ENCODE peak calls at places on chromosomes 13 and 19, in four cellular contexts. One of them, this sample, is unnamed.

GRCh38 chr19:49073514-49074378 is 1.2 kb upstream of the KCNA7 start:
- DNase-seq in lower lobe of right lung: no peak
- DNase-seq in stimulated activated CD4-positive, alpha-beta T cell treated with anti-CD3 and anti-CD28 coated beads, Interleukin-4, amount 100 ng/mL, for 48 hours: no peak
- DNase-seq in activated CD4-positive, alpha-beta T cell treated with anti-CD3 and anti-CD28 coated beads, Interleukin-2, amount 50 U/mL, for 1 hour: no peak
- DNase-seq in this sample: no peak

GRCh38 chr13:94329277-94329676 is 150.2 kb downstream of the DCT start:
- DNase-seq in activated CD4-positive, alpha-beta T cell treated with anti-CD3 and anti-CD28 coated beads, Interleukin-2, amount 50 U/mL, for 1 hour: no peak
- DNase-seq in stimulated activated CD4-positive, alpha-beta T cell treated with anti-CD3 and anti-CD28 coated beads, Interleukin-4, amount 100 ng/mL, for 48 hours: no peak
- DNase-seq in lower lobe of right lung: no peak
- DNase-seq in this sample: no peak

GRCh38 chr13:93727301-93728141 is 500.9 kb downstream of the GPC6 start:
- DNase-seq in stimulated activated CD4-positive, alpha-beta T cell treated with anti-CD3 and anti-CD28 coated beads, Interleukin-4, amount 100 ng/mL, for 48 hours: no peak
- DNase-seq in activated CD4-positive, alpha-beta T cell treated with anti-CD3 and anti-CD28 coated beads, Interleukin-2, amount 50 U/mL, for 1 hour: no peak
- DNase-seq in lower lobe of right lung: no peak
- DNase-seq in this sample: no peak

GRCh38 chr13:80037505-80037888 is 303.4 kb downstream of the SPRY2 start:
- DNase-seq in stimulated activated CD4-positive, alpha-beta T cell treated with anti-CD3 and anti-CD28 coated beads, Interleukin-4, amount 100 ng/mL, for 48 hours: no peak
- DNase-seq in activated CD4-positive, alpha-beta T cell treated with anti-CD3 and anti-CD28 coated beads, Interleukin-2, amount 50 U/mL, for 1 hour: no peak
- DNase-seq in lower lobe of right lung: no peak
- DNase-seq in this sample: no peak

GRCh38 chr19:58498316-58499020 is 13.3 kb downstream of the SLC27A5 start:
- DNase-seq in activated CD4-positive, alpha-beta T cell treated with anti-CD3 and anti-CD28 coated beads, Interleukin-2, amount 50 U/mL, for 1 hour: no peak
- DNase-seq in lower lobe of right lung: peak; percentile 56
- DNase-seq in stimulated activated CD4-positive, alpha-beta T cell treated with anti-CD3 and anti-CD28 coated beads, Interleukin-4, amount 100 ng/mL, for 48 hours: no peak
- DNase-seq in this sample: no peak

GRCh38 chr13:85347251-85347650 is 452.0 kb downstream of the SLITRK6 start:
- DNase-seq in stimulated activated CD4-positive, alpha-beta T cell treated with anti-CD3 and anti-CD28 coated beads, Interleukin-4, amount 100 ng/mL, for 48 hours: no peak
- DNase-seq in lower lobe of right lung: no peak
- DNase-seq in activated CD4-positive, alpha-beta T cell treated with anti-CD3 and anti-CD28 coated beads, Interleukin-2, amount 50 U/mL, for 1 hour: no peak
- DNase-seq in this sample: no peak

GRCh38 chr19:2274937-2275535 is 6.9 kb downstream of the PEAK3 start:
- DNase-seq in activated CD4-positive, alpha-beta T cell treated with anti-CD3 and anti-CD28 coated beads, Interleukin-2, amount 50 U/mL, for 1 hour: peak; percentile 46
- DNase-seq in lower lobe of right lung: peak; percentile 80
- DNase-seq in stimulated activated CD4-positive, alpha-beta T cell treated with anti-CD3 and anti-CD28 coated beads, Interleukin-4, amount 100 ng/mL, for 48 hours: no peak
- DNase-seq in this sample: no peak

GRCh38 chr19:14449321-14449720 is 16.2 kb downstream of the PKN1 start:
- DNase-seq in stimulated activated CD4-positive, alpha-beta T cell treated with anti-CD3 and anti-CD28 coated beads, Interleukin-4, amount 100 ng/mL, for 48 hours: no peak
- DNase-seq in lower lobe of right lung: no peak
- DNase-seq in activated CD4-positive, alpha-beta T cell treated with anti-CD3 and anti-CD28 coated beads, Interleukin-2, amount 50 U/mL, for 1 hour: no peak
- DNase-seq in this sample: no peak

GRCh38 chr13:30748717-30749116 is 13.4 kb downstream of the ALOX5AP start:
- DNase-seq in activated CD4-positive, alpha-beta T cell treated with anti-CD3 and anti-CD28 coated beads, Interleukin-2, amount 50 U/mL, for 1 hour: no peak
- DNase-seq in lower lobe of right lung: no peak
- DNase-seq in stimulated activated CD4-positive, alpha-beta T cell treated with anti-CD3 and anti-CD28 coated beads, Interleukin-4, amount 100 ng/mL, for 48 hours: no peak
- DNase-seq in this sample: no peak